ENCODE peak calls at places on chromosome 21, in seven cellular contexts. A, V, R, X, L, O and S are unnamed samples.

GRCh38 chr21:18499761-18500376 is 96.3 kb upstream of the TMPRSS15 start:
- DNase-seq in R (no peak), L (peak; percentile 62), V (peak; percentile 63), O (no peak), A (no peak), X (peak; percentile 2), S (no peak)

GRCh38 chr21:42298237-42298636 is 17.0 kb downstream of the TFF3 start:
- DNase-seq in R (no peak), V (no peak), O (no peak), A (no peak), L (no peak), X (no peak), S (no peak)

GRCh38 chr21:36430841-36431240 is 45.6 kb downstream of the CHAF1B start:
- DNase-seq in X (no peak), R (no peak), O (no peak), L (no peak), A (no peak), V (peak; percentile 68), S (no peak)

GRCh38 chr21:43608225-43608624 is 51.1 kb downstream of the HSF2BP start:
- DNase-seq in X (peak; percentile 85), L (no peak), A (no peak), O (no peak), V (peak; percentile 93), R (no peak), S (no peak)

GRCh38 chr21:24583473-24583872 is 1023.8 kb downstream of the MRPL39 start:
- DNase-seq in O (no peak), L (no peak), X (no peak), R (no peak), V (no peak), A (no peak), S (no peak)

GRCh38 chr21:41921089-41921819 is 32.6 kb downstream of the C2CD2 start:
- DNase-seq in X (no peak), A (no peak), V (no peak), O (no peak), L (no peak), R (no peak), S (no peak)

GRCh38 chr21:15686506-15686905 is 43.3 kb upstream of the USP25 start:
- DNase-seq in V (no peak), R (no peak), O (no peak), L (no peak), A (no peak), X (no peak), S (no peak)

GRCh38 chr21:45364464-45365185 is 40.3 kb upstream of the COL18A1 start:
- DNase-seq in L (no peak), O (no peak), X (peak; percentile 81), A (no peak), R (no peak), V (peak; percentile 84), S (no peak)

GRCh38 chr21:34367320-34367935 is 3.6 kb downstream of the KCNE2 start:
- DNase-seq in V (peak; percentile 75), A (no peak), X (peak; percentile 93), O (peak; percentile 8), L (peak; percentile 75), R (peak; percentile 15), S (no peak)

GRCh38 chr21:41880153-41880552 is 1.0 kb upstream of the PRDM15 start:
- DNase-seq in X (no peak), A (no peak), O (no peak), L (no peak), V (no peak), R (no peak), S (no peak)

GRCh38 chr21:27734146-27734545 is 767.3 kb upstream of the ADAMTS5 start:
- DNase-seq in V (peak; percentile 85), A (no peak), R (no peak), X (peak; percentile 85), L (no peak), O (no peak), S (no peak)

GRCh38 chr21:42471716-42472330 is 24.2 kb downstream of the RSPH1 start:
- DNase-seq in R (no peak), L (no peak), A (no peak), V (no peak), X (no peak), O (no peak), S (no peak)

GRCh38 chr21:32468567-32469175 is 56.2 kb downstream of the EVA1C start:
- DNase-seq in L (no peak), R (no peak), A (no peak), X (no peak), V (no peak), O (no peak), S (no peak)

GRCh38 chr21:16755061-16755460 is 757.8 kb upstream of the CXADR start:
- DNase-seq in R (no peak), V (no peak), X (no peak), A (no peak), L (no peak), O (no peak), S (no peak)

GRCh38 chr21:31337991-31338891 is 5.8 kb downstream of the TIAM1 start:
- DNase-seq in V (no peak), X (no peak), A (no peak), R (no peak), L (no peak), O (no peak), S (no peak)

GRCh38 chr21:14712121-14712520 is 166.0 kb upstream of the SAMSN1 start:
- DNase-seq in A (no peak), O (no peak), L (no peak), V (peak; percentile 84), R (no peak), X (peak; percentile 7), S (no peak)

GRCh38 chr21:43611598-43612369 is 47.5 kb downstream of the HSF2BP start:
- DNase-seq in A (no peak), R (peak; percentile 64), L (peak; percentile 59), X (peak; percentile 70), V (peak; percentile 80), O (no peak), S (no peak)

GRCh38 chr21:16193758-16194606 is 464.2 kb downstream of the USP25 start:
- DNase-seq in V (peak; percentile 88), O (no peak), R (peak; percentile 69), L (no peak), A (no peak), X (peak; percentile 63), S (no peak)

GRCh38 chr21:37758997-37759396 is 157.3 kb downstream of the KCNJ6 start:
- DNase-seq in X (peak; percentile 66), A (no peak), L (peak; percentile 27), V (peak; percentile 59), O (no peak), R (no peak), S (no peak)

GRCh38 chr21:45084121-45084520 is 9.7 kb downstream of the ADARB1 start:
- DNase-seq in O (no peak), R (no peak), V (no peak), A (no peak), L (no peak), X (no peak), S (no peak)

GRCh38 chr21:41736423-41736822 is 30.4 kb downstream of the RIPK4 start:
- DNase-seq in A (no peak), O (no peak), R (no peak), L (no peak), X (no peak), V (no peak), S (no peak)

GRCh38 chr21:46093668-46094400 is 4.1 kb upstream of the COL6A2 start:
- DNase-seq in X (no peak), V (no peak), A (no peak), L (no peak), O (no peak), R (peak; percentile 10), S (no peak)

GRCh38 chr21:45283019-45283610 is 4.6 kb downstream of the POFUT2 start:
- DNase-seq in L (no peak), V (no peak), X (no peak), O (no peak), A (no peak), R (peak; percentile 5), S (no peak)

GRCh38 chr21:39911286-39911685 is 44.0 kb downstream of the PCP4 start:
- DNase-seq in V (no peak), R (no peak), X (no peak), O (no peak), L (peak; percentile 46), A (no peak), S (no peak)

GRCh38 chr21:39840373-39841097 is 26.7 kb upstream of the PCP4 start:
- DNase-seq in O (no peak), V (no peak), A (no peak), X (no peak), R (no peak), L (no peak), S (no peak)

GRCh38 chr21:44703731-44704635 is 7.0 kb downstream of the KRTAP10-12 start:
- DNase-seq in R (no peak), L (no peak), X (no peak), O (no peak), A (no peak), V (no peak), S (no peak)

GRCh38 chr21:34775793-34776192 is 107.0 kb downstream of the CLIC6 start:
- DNase-seq in R (no peak), L (no peak), X (no peak), V (no peak), O (no peak), A (no peak), S (no peak)